ENCODE peak calls at places on chromosomes 4 and X, in seven cellular contexts. One of them, this sample, is unnamed.

GRCh38 chrX:71616672-71617529 is 1.4 kb downstream of the CXCR3 start:
- DNase-seq in OCI-LY7: no peak
- DNase-seq in H1: no peak
- DNase-seq in lower lobe of right lung: no peak
- DNase-seq in BE2C: no peak
- DNase-seq in fibroblast of lung: no peak
- DNase-seq in AG04450: no peak
- DNase-seq in this sample: peak; percentile 30

GRCh38 chr4:181670506-181670905 is 572.7 kb upstream of the TENM3 start:
- DNase-seq in BE2C: no peak
- DNase-seq in H1: no peak
- DNase-seq in lower lobe of right lung: no peak
- DNase-seq in OCI-LY7: no peak
- DNase-seq in AG04450: no peak
- DNase-seq in fibroblast of lung: no peak
- DNase-seq in this sample: no peak

GRCh38 chrX:47293106-47293505 is 60.3 kb downstream of the USP11 start:
- DNase-seq in OCI-LY7: no peak
- DNase-seq in fibroblast of lung: no peak
- DNase-seq in BE2C: no peak
- DNase-seq in H1: no peak
- DNase-seq in lower lobe of right lung: no peak
- DNase-seq in AG04450: no peak
- DNase-seq in this sample: no peak

GRCh38 chrX:20046270-20046669 is 55.4 kb upstream of the BCLAF3 start:
- DNase-seq in fibroblast of lung: no peak
- DNase-seq in OCI-LY7: no peak
- DNase-seq in H1: no peak
- DNase-seq in AG04450: no peak
- DNase-seq in BE2C: no peak
- DNase-seq in lower lobe of right lung: no peak
- DNase-seq in this sample: no peak

GRCh38 chr4:32207456-32207855 is 1487.3 kb downstream of the PCDH7 start:
- DNase-seq in AG04450: no peak
- DNase-seq in lower lobe of right lung: no peak
- DNase-seq in H1: no peak
- DNase-seq in BE2C: no peak
- DNase-seq in OCI-LY7: no peak
- DNase-seq in fibroblast of lung: no peak
- DNase-seq in this sample: no peak

GRCh38 chr4:99811850-99812249 is 4.8 kb upstream of the DAPP1 start:
- DNase-seq in AG04450: no peak
- DNase-seq in fibroblast of lung: peak; percentile 43
- DNase-seq in BE2C: peak; percentile 39
- DNase-seq in H1: no peak
- DNase-seq in OCI-LY7: peak; percentile 78
- DNase-seq in lower lobe of right lung: no peak
- DNase-seq in this sample: no peak

GRCh38 chr4:3192827-3193226 is 56.1 kb upstream of the MSANTD1 start:
- DNase-seq in lower lobe of right lung: no peak
- DNase-seq in H1: no peak
- DNase-seq in AG04450: no peak
- DNase-seq in BE2C: no peak
- DNase-seq in OCI-LY7: no peak
- DNase-seq in fibroblast of lung: no peak
- DNase-seq in this sample: no peak

GRCh38 chr4:37976513-37976912 is 16.3 kb downstream of the PTTG2 start:
- DNase-seq in OCI-LY7: no peak
- DNase-seq in lower lobe of right lung: no peak
- DNase-seq in AG04450: no peak
- DNase-seq in H1: no peak
- DNase-seq in BE2C: no peak
- DNase-seq in fibroblast of lung: peak; percentile 11
- DNase-seq in this sample: no peak

GRCh38 chr4:25410820-25411529 is 33.9 kb downstream of the ANAPC4 start:
- DNase-seq in H1: no peak
- DNase-seq in BE2C: no peak
- DNase-seq in AG04450: no peak
- DNase-seq in fibroblast of lung: no peak
- DNase-seq in lower lobe of right lung: no peak
- DNase-seq in OCI-LY7: no peak
- DNase-seq in this sample: no peak

GRCh38 chrX:88982933-88983332 is 235.9 kb downstream of the CPXCR1 start:
- DNase-seq in BE2C: no peak
- DNase-seq in fibroblast of lung: no peak
- DNase-seq in AG04450: no peak
- DNase-seq in OCI-LY7: no peak
- DNase-seq in H1: no peak
- DNase-seq in lower lobe of right lung: no peak
- DNase-seq in this sample: no peak

GRCh38 chr4:55018521-55018920 is 106.9 kb downstream of the KDR start:
- DNase-seq in lower lobe of right lung: no peak
- DNase-seq in AG04450: no peak
- DNase-seq in H1: no peak
- DNase-seq in BE2C: no peak
- DNase-seq in OCI-LY7: no peak
- DNase-seq in fibroblast of lung: peak; percentile 53
- DNase-seq in this sample: no peak

GRCh38 chr4:2487632-2488031 is 18.7 kb downstream of the RNF4 start:
- DNase-seq in fibroblast of lung: no peak
- DNase-seq in BE2C: no peak
- DNase-seq in AG04450: no peak
- DNase-seq in H1: no peak
- DNase-seq in lower lobe of right lung: no peak
- DNase-seq in OCI-LY7: no peak
- DNase-seq in this sample: no peak

DNA sequence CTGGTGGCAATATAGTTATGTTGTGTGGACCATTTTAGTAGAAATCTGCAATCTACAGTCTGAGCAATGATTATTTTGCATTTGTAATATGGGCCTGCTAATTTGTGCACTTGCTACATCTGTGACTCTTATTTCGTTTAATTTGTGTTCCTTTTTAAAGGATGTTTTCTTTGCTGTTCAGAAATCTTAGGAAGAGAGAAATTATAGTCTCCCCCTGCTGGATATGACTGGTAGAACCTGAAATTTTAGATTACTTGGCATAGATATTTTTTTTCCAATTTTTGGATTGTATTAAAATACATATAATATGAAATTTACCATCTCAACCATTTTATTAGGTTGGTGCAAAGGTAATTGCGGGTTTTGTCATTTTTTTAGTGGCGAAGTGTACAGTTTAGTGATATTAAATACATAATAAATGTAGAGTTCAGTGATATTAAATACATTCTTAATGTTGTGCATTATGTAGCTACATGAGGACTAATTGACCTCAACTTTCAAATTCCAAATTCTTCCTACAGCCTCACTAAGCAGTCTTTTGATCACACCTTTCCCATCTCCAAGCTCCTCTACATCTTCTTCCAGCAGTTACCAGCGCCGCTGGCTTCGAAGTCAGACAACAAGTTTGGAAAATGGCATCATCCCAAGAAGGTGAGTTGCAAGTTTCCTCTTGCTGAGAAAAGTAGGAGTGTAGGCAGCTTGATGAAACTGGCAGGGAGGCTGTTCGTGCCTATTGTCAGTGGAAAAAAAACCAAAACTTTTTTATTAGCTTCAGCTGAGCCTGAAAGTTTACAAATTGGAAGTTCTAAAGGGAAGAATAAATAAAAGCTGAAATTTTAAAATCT is 82.2 kb downstream of the FNIP2 start:
- DNase-seq in OCI-LY7: peak; percentile 25
- DNase-seq in lower lobe of right lung: no peak
- DNase-seq in BE2C: no peak
- DNase-seq in fibroblast of lung: peak; percentile 64
- DNase-seq in H1: no peak
- DNase-seq in AG04450: peak; percentile 10
- DNase-seq in this sample: no peak
- TF ChIP-seq CTCF in OCI-LY7: peak; percentile 89
- TF ChIP-seq CTCF in lower lobe of right lung: peak; percentile 70
- TF ChIP-seq CTCF in BE2C: peak; percentile 58
- TF ChIP-seq CTCF in fibroblast of lung: peak; percentile 56
- TF ChIP-seq CTCF in H1: peak; percentile 33
- TF ChIP-seq CTCF in AG04450: peak; percentile 70
- TF ChIP-seq CTCF in this sample: peak; percentile 43

GRCh38 chr4:57426779-57427395 is 316.7 kb upstream of the IGFBP7 start:
- DNase-seq in AG04450: peak; percentile 36
- DNase-seq in BE2C: peak; percentile 77
- DNase-seq in lower lobe of right lung: peak; percentile 74
- DNase-seq in fibroblast of lung: peak; percentile 71
- DNase-seq in OCI-LY7: peak; percentile 67
- DNase-seq in H1: peak; percentile 81
- DNase-seq in this sample: peak; percentile 81

GRCh38 chr4:57425610-57426009 is 315.4 kb upstream of the IGFBP7 start:
- DNase-seq in AG04450: no peak
- DNase-seq in H1: no peak
- DNase-seq in lower lobe of right lung: no peak
- DNase-seq in OCI-LY7: no peak
- DNase-seq in fibroblast of lung: no peak
- DNase-seq in BE2C: no peak
- DNase-seq in this sample: no peak

DNA sequence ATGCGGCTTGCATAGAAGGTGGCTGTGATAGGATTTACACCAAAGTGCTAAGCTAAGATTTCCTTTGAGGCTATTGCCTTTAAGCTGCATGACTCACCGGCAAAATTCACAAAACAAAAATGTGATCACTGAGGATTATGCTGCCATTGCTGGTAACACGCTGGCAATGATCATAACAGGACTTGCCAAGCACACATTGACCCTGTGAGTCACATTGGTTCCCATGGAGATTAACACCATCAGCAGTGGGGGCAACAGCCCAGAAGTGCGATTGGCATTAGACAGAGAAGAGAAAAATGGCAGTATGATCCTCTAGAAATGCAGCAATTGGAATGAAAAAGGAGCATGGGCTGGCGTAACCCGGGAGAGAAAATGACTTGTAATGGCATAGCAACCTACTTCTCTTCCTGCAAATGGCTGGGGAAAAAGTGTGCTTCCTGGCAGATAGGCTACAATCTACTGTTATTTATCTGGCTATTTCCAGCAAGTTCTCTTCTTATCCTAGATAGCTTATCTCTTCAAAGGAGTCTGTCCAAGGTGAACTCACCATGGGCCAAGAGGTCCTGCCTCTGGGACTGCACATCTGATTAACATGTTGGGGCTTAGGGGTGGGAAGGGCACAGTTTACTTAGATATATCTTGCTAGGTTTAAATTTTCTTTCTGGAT is 314.2 kb upstream of the IGFBP7 start:
- DNase-seq in AG04450: no peak
- DNase-seq in fibroblast of lung: peak; percentile 59
- DNase-seq in OCI-LY7: no peak
- DNase-seq in lower lobe of right lung: no peak
- DNase-seq in H1: no peak
- DNase-seq in BE2C: no peak
- DNase-seq in this sample: no peak
- H3K4me3 ChIP-seq in AG04450: no peak overlapping the region
- H3K4me3 ChIP-seq in fibroblast of lung: no peak overlapping the region
- H3K4me3 ChIP-seq in OCI-LY7: no peak overlapping the region
- H3K4me3 ChIP-seq in lower lobe of right lung: no peak overlapping the region
- H3K4me3 ChIP-seq in H1: no peak overlapping the region
- H3K4me3 ChIP-seq in BE2C: no peak overlapping the region
- H3K4me3 ChIP-seq in this sample: no peak overlapping the region

GRCh38 chr4:156725257-156725656 is 246.3 kb downstream of the PDGFC start:
- DNase-seq in lower lobe of right lung: no peak
- DNase-seq in BE2C: no peak
- DNase-seq in fibroblast of lung: no peak
- DNase-seq in OCI-LY7: no peak
- DNase-seq in AG04450: no peak
- DNase-seq in H1: no peak
- DNase-seq in this sample: peak; percentile 72

GRCh38 chr4:156733582-156733981 is 238.0 kb downstream of the PDGFC start:
- DNase-seq in fibroblast of lung: no peak
- DNase-seq in OCI-LY7: no peak
- DNase-seq in BE2C: no peak
- DNase-seq in H1: no peak
- DNase-seq in lower lobe of right lung: no peak
- DNase-seq in AG04450: no peak
- DNase-seq in this sample: no peak

GRCh38 chr4:156732634-156733033 is 239.0 kb downstream of the PDGFC start:
- DNase-seq in lower lobe of right lung: no peak
- DNase-seq in fibroblast of lung: peak; percentile 38
- DNase-seq in BE2C: no peak
- DNase-seq in H1: no peak
- DNase-seq in OCI-LY7: no peak
- DNase-seq in AG04450: no peak
- DNase-seq in this sample: no peak

GRCh38 chr4:156723951-156724668 is 247.5 kb downstream of the PDGFC start:
- DNase-seq in fibroblast of lung: no peak
- DNase-seq in H1: no peak
- DNase-seq in lower lobe of right lung: peak; percentile 39
- DNase-seq in BE2C: no peak
- DNase-seq in OCI-LY7: no peak
- DNase-seq in AG04450: no peak
- DNase-seq in this sample: no peak

DNA sequence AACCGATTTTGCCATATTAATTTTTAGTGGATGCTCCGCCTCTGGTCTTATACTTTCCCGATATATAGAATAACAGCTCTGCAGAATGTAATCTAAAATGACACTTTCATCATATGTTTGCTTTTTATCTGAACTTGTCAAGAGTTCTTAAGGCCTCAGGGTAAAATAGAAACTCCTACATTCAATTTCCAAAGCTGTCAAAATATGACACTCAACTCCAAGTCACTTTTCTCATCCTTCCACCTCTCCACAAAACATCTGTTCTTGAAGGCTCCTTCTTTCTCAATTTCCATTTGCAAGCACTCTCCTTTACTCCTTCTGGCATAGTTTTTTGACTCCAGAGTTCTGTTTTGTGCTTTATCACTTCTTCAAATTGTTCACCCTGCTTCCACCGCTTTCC is 242.2 kb downstream of the PDGFC start:
- DNase-seq in OCI-LY7: no peak
- DNase-seq in lower lobe of right lung: no peak
- DNase-seq in H1: no peak
- DNase-seq in fibroblast of lung: no peak
- DNase-seq in BE2C: no peak
- DNase-seq in AG04450: no peak
- DNase-seq in this sample: no peak
- H3K9me3 ChIP-seq in OCI-LY7: no peaks in the 10 kb centered on the region
- H3K9me3 ChIP-seq in lower lobe of right lung: peaks cover 18% of the 10 kb centered on the region
- H3K9me3 ChIP-seq in H1: peaks cover 17% of the 10 kb centered on the region
- H3K9me3 ChIP-seq in fibroblast of lung: no peaks in the 10 kb centered on the region
- H3K9me3 ChIP-seq in BE2C: no peaks in the 10 kb centered on the region
- H3K9me3 ChIP-seq in AG04450: peaks cover 17% of the 10 kb centered on the region
- H3K9me3 ChIP-seq in this sample: no peaks in the 10 kb centered on the region

GRCh38 chr4:165355900-165356300 is 22.9 kb upstream of the CPE start:
- DNase-seq in BE2C: peak; percentile 48
- DNase-seq in fibroblast of lung: peak; percentile 63
- DNase-seq in lower lobe of right lung: no peak
- DNase-seq in AG04450: no peak
- DNase-seq in H1: no peak
- DNase-seq in OCI-LY7: peak; percentile 65
- DNase-seq in this sample: peak; percentile 60

GRCh38 chr4:165345663-165346417 is 18.4 kb downstream of the MSMO1 start:
- DNase-seq in AG04450: no peak
- DNase-seq in fibroblast of lung: no peak
- DNase-seq in BE2C: no peak
- DNase-seq in lower lobe of right lung: no peak
- DNase-seq in H1: no peak
- DNase-seq in OCI-LY7: no peak
- DNase-seq in this sample: no peak

GRCh38 chr4:165347647-165348569 is 20.4 kb downstream of the MSMO1 start:
- DNase-seq in H1: no peak
- DNase-seq in OCI-LY7: no peak
- DNase-seq in BE2C: no peak
- DNase-seq in fibroblast of lung: no peak
- DNase-seq in AG04450: no peak
- DNase-seq in lower lobe of right lung: no peak
- DNase-seq in this sample: no peak

GRCh38 chr4:165351359-165352130 is 24.1 kb downstream of the MSMO1 start:
- DNase-seq in AG04450: no peak
- DNase-seq in OCI-LY7: no peak
- DNase-seq in fibroblast of lung: no peak
- DNase-seq in BE2C: peak; percentile 25
- DNase-seq in lower lobe of right lung: no peak
- DNase-seq in H1: no peak
- DNase-seq in this sample: peak; percentile 13
- TF ChIP-seq CTCF in AG04450: no peak
- TF ChIP-seq CTCF in OCI-LY7: peak; percentile 63
- TF ChIP-seq CTCF in fibroblast of lung: no peak
- TF ChIP-seq CTCF in BE2C: peak; percentile 23
- TF ChIP-seq CTCF in lower lobe of right lung: no peak
- TF ChIP-seq CTCF in H1: peak; percentile 40
- TF ChIP-seq CTCF in this sample: no peak